ENCODE peak calls at places on chromosomes 6 and 20, in four cellular contexts. H is RWPE1, Y is cardiac muscle cell, R is PC-3. I is an unnamed sample.

GRCh38 chr20:13041574-13042457 is 33.0 kb downstream of the SPTLC3 start:
- DNase-seq in H (no peak), Y (peak), R (peak), I (no peak)

GRCh38 chr20:50630578-50631263 is 60.6 kb downstream of the RIPOR3 start:
- DNase-seq in H (no peak), Y (no peak), R (no peak), I (no peak)

GRCh38 chr6:118562959-118563358 is 14.9 kb downstream of the PLN start:
- DNase-seq in H (no peak), Y (no peak), R (no peak), I (no peak)

GRCh38 chr6:163165922-163166321 is 248.6 kb upstream of the QKI start:
- DNase-seq in H (no peak), Y (no peak), R (no peak), I (no peak)

GRCh38 chr20:14992961-14993360 is 655.5 kb upstream of the FLRT3 start:
- DNase-seq in H (no peak), Y (no peak), R (peak), I (no peak)

GRCh38 chr6:113464959-113465358 is 392.2 kb upstream of the MARCKS start:
- DNase-seq in H (peak), Y (peak), R (peak), I (no peak)

GRCh38 chr20:37699202-37699601 is 5.4 kb downstream of the CTNNBL1 start:
- DNase-seq in H (no peak), Y (peak), R (no peak), I (no peak)

GRCh38 chr20:36399969-36400545 is 93.9 kb downstream of the DLGAP4 start:
- DNase-seq in H (no peak), Y (no peak), R (no peak), I (no peak)

GRCh38 chr20:38106461-38106860 is 58.6 kb downstream of the TGM2 start:
- DNase-seq in H (no peak), Y (no peak), R (no peak), I (no peak)

GRCh38 chr6:79250107-79250514 is 15.6 kb upstream of the HMGN3 start:
- DNase-seq in H (no peak), Y (no peak), R (no peak), I (no peak)

GRCh38 chr6:106128981-106129761 is 43.0 kb downstream of the PRDM1 start:
- DNase-seq in H (peak), Y (peak), R (peak), I (no peak)

GRCh38 chr20:43188861-43189613 is 669 bp downstream of the PTPRT start:
- DNase-seq in H (no peak), Y (no peak), R (no peak), I (no peak)

GRCh38 chr20:10521068-10521834 is 86.1 kb downstream of the SLX4IP start:
- DNase-seq in H (peak), Y (peak), R (peak), I (no peak)

GRCh38 chr6:26142026-26142425 is 54.8 kb downstream of the HFE start:
- DNase-seq in H (no peak), Y (no peak), R (no peak), I (no peak)

GRCh38 chr20:34874094-34874654 is 1.5 kb upstream of the GGT7 start:
- DNase-seq in H (peak), Y (peak), R (peak), I (peak)

GRCh38 chr20:46774943-46775560 is 65.6 kb downstream of the SLC2A10 start:
- DNase-seq in H (peak), Y (no peak), R (peak), I (no peak)

GRCh38 chr6:26126394-26127221 is 39.4 kb downstream of the HFE start:
- DNase-seq in H (no peak), Y (no peak), R (peak), I (no peak)

GRCh38 chr20:11054266-11055025 is 380.6 kb upstream of the JAG1 start:
- DNase-seq in H (no peak), Y (no peak), R (no peak), I (no peak)

GRCh38 chr6:93575495-93575894 is 156.1 kb upstream of the EPHA7 start:
- DNase-seq in H (no peak), Y (no peak), R (no peak), I (no peak)

GRCh38 chr6:39685486-39685826 is 39.8 kb downstream of the KIF6 start:
- DNase-seq in H (no peak), Y (no peak), R (no peak), I (no peak)

GRCh38 chr6:106820412-106820852 is 154.1 kb downstream of the CD24 start:
- DNase-seq in H (no peak), Y (peak), R (peak), I (no peak)

GRCh38 chr6:110617057-110617456 is 140.6 kb upstream of the SLC22A16 start:
- DNase-seq in H (no peak), Y (no peak), R (no peak), I (no peak)

I was measured in neural crest cell.